ENCODE peak calls at places on chromosomes 16 and 17, in six cellular contexts. One of them, this sample, is unnamed.

GRCh38 chr16:78396046-78396445 is 296.6 kb downstream of the WWOX start:
- DNase-seq in CMK: no peak
- DNase-seq in stimulated activated naive B cell treated with anti-CD40 and anti-IgM and Interleukin-4, amounts not matched to agents 10 μg/mL and 1 μg/mL and 100 μg/mL, for 72 hours: no peak
- DNase-seq in neural crest cell: no peak
- DNase-seq in CD8-positive, alpha-beta memory T cell: no peak
- DNase-seq in T-cell: no peak
- DNase-seq in this sample: peak; percentile 5

GRCh38 chr17:55341432-55341831 is 76.7 kb downstream of the HLF start:
- DNase-seq in stimulated activated naive B cell treated with anti-CD40 and anti-IgM and Interleukin-4, amounts not matched to agents 10 μg/mL and 1 μg/mL and 100 μg/mL, for 72 hours: no peak
- DNase-seq in T-cell: no peak
- DNase-seq in CD8-positive, alpha-beta memory T cell: no peak
- DNase-seq in neural crest cell: no peak
- DNase-seq in CMK: no peak
- DNase-seq in this sample: peak; percentile 40

GRCh38 chr16:27318399-27319256 is 4.9 kb downstream of the IL4R start:
- DNase-seq in CMK: no peak
- DNase-seq in T-cell: peak; percentile 38
- DNase-seq in neural crest cell: no peak
- DNase-seq in stimulated activated naive B cell treated with anti-CD40 and anti-IgM and Interleukin-4, amounts not matched to agents 10 μg/mL and 1 μg/mL and 100 μg/mL, for 72 hours: peak; percentile 78
- DNase-seq in CD8-positive, alpha-beta memory T cell: peak; percentile 55
- DNase-seq in this sample: peak; percentile 58

GRCh38 chr17:64196626-64197025 is 66.4 kb downstream of the TEX2 start:
- DNase-seq in T-cell: no peak
- DNase-seq in neural crest cell: no peak
- DNase-seq in stimulated activated naive B cell treated with anti-CD40 and anti-IgM and Interleukin-4, amounts not matched to agents 10 μg/mL and 1 μg/mL and 100 μg/mL, for 72 hours: no peak
- DNase-seq in CD8-positive, alpha-beta memory T cell: no peak
- DNase-seq in CMK: no peak
- DNase-seq in this sample: peak; percentile 93

GRCh38 chr17:3529817-3530741 is 27.5 kb downstream of the TRPV3 start:
- DNase-seq in CD8-positive, alpha-beta memory T cell: no peak
- DNase-seq in stimulated activated naive B cell treated with anti-CD40 and anti-IgM and Interleukin-4, amounts not matched to agents 10 μg/mL and 1 μg/mL and 100 μg/mL, for 72 hours: no peak
- DNase-seq in T-cell: no peak
- DNase-seq in CMK: no peak
- DNase-seq in neural crest cell: no peak
- DNase-seq in this sample: peak; percentile 85

GRCh38 chr17:78324391-78325075 is 35.3 kb downstream of the SOCS3 start:
- DNase-seq in CMK: no peak
- DNase-seq in neural crest cell: peak; percentile 46
- DNase-seq in CD8-positive, alpha-beta memory T cell: no peak
- DNase-seq in T-cell: no peak
- DNase-seq in stimulated activated naive B cell treated with anti-CD40 and anti-IgM and Interleukin-4, amounts not matched to agents 10 μg/mL and 1 μg/mL and 100 μg/mL, for 72 hours: peak; percentile 38
- DNase-seq in this sample: no peak

GRCh38 chr17:45247429-45248131 is 14.3 kb downstream of the SPATA32 start:
- DNase-seq in CD8-positive, alpha-beta memory T cell: peak; percentile 98
- DNase-seq in stimulated activated naive B cell treated with anti-CD40 and anti-IgM and Interleukin-4, amounts not matched to agents 10 μg/mL and 1 μg/mL and 100 μg/mL, for 72 hours: peak; percentile 93
- DNase-seq in neural crest cell: peak; percentile 63
- DNase-seq in CMK: peak; percentile 63
- DNase-seq in T-cell: peak; percentile 94
- DNase-seq in this sample: peak; percentile 89

GRCh38 chr17:44887971-44888955 is 11.0 kb downstream of the EFTUD2 start:
- DNase-seq in neural crest cell: no peak
- DNase-seq in CMK: no peak
- DNase-seq in T-cell: peak; percentile 18
- DNase-seq in stimulated activated naive B cell treated with anti-CD40 and anti-IgM and Interleukin-4, amounts not matched to agents 10 μg/mL and 1 μg/mL and 100 μg/mL, for 72 hours: no peak
- DNase-seq in CD8-positive, alpha-beta memory T cell: no peak
- DNase-seq in this sample: no peak

GRCh38 chr16:4709481-4709880 is 16.1 kb downstream of the NUDT16L1 start:
- DNase-seq in T-cell: no peak
- DNase-seq in CMK: no peak
- DNase-seq in neural crest cell: no peak
- DNase-seq in CD8-positive, alpha-beta memory T cell: no peak
- DNase-seq in stimulated activated naive B cell treated with anti-CD40 and anti-IgM and Interleukin-4, amounts not matched to agents 10 μg/mL and 1 μg/mL and 100 μg/mL, for 72 hours: no peak
- DNase-seq in this sample: no peak

GRCh38 chr16:29011112-29011511 is 26.3 kb downstream of the LAT start:
- DNase-seq in neural crest cell: no peak
- DNase-seq in T-cell: no peak
- DNase-seq in stimulated activated naive B cell treated with anti-CD40 and anti-IgM and Interleukin-4, amounts not matched to agents 10 μg/mL and 1 μg/mL and 100 μg/mL, for 72 hours: no peak
- DNase-seq in CD8-positive, alpha-beta memory T cell: no peak
- DNase-seq in CMK: no peak
- DNase-seq in this sample: no peak

GRCh38 chr17:78780335-78780734 is 1.7 kb downstream of the CYTH1 start:
- DNase-seq in stimulated activated naive B cell treated with anti-CD40 and anti-IgM and Interleukin-4, amounts not matched to agents 10 μg/mL and 1 μg/mL and 100 μg/mL, for 72 hours: no peak
- DNase-seq in CMK: no peak
- DNase-seq in T-cell: no peak
- DNase-seq in CD8-positive, alpha-beta memory T cell: no peak
- DNase-seq in neural crest cell: no peak
- DNase-seq in this sample: no peak

GRCh38 chr17:60079401-60079861 is 710 bp upstream of the HEATR6 start:
- DNase-seq in neural crest cell: no peak
- DNase-seq in T-cell: no peak
- DNase-seq in CD8-positive, alpha-beta memory T cell: no peak
- DNase-seq in CMK: no peak
- DNase-seq in stimulated activated naive B cell treated with anti-CD40 and anti-IgM and Interleukin-4, amounts not matched to agents 10 μg/mL and 1 μg/mL and 100 μg/mL, for 72 hours: no peak
- DNase-seq in this sample: peak; percentile 2

GRCh38 chr17:83129676-83130075 is 50.3 kb downstream of the METRNL start:
- DNase-seq in neural crest cell: no peak
- DNase-seq in stimulated activated naive B cell treated with anti-CD40 and anti-IgM and Interleukin-4, amounts not matched to agents 10 μg/mL and 1 μg/mL and 100 μg/mL, for 72 hours: no peak
- DNase-seq in CD8-positive, alpha-beta memory T cell: no peak
- DNase-seq in T-cell: no peak
- DNase-seq in CMK: no peak
- DNase-seq in this sample: no peak

GRCh38 chr16:55622930-55623561 is 32.7 kb upstream of the SLC6A2 start:
- DNase-seq in T-cell: no peak
- DNase-seq in CMK: no peak
- DNase-seq in neural crest cell: no peak
- DNase-seq in CD8-positive, alpha-beta memory T cell: no peak
- DNase-seq in stimulated activated naive B cell treated with anti-CD40 and anti-IgM and Interleukin-4, amounts not matched to agents 10 μg/mL and 1 μg/mL and 100 μg/mL, for 72 hours: no peak
- DNase-seq in this sample: no peak

GRCh38 chr17:66950886-66951604 is 13.5 kb upstream of the CACNG4 start:
- DNase-seq in T-cell: no peak
- DNase-seq in neural crest cell: no peak
- DNase-seq in stimulated activated naive B cell treated with anti-CD40 and anti-IgM and Interleukin-4, amounts not matched to agents 10 μg/mL and 1 μg/mL and 100 μg/mL, for 72 hours: no peak
- DNase-seq in CMK: no peak
- DNase-seq in CD8-positive, alpha-beta memory T cell: no peak
- DNase-seq in this sample: no peak

GRCh38 chr16:57540387-57540786 is 2.1 kb upstream of the ADGRG5 start:
- DNase-seq in stimulated activated naive B cell treated with anti-CD40 and anti-IgM and Interleukin-4, amounts not matched to agents 10 μg/mL and 1 μg/mL and 100 μg/mL, for 72 hours: no peak
- DNase-seq in neural crest cell: no peak
- DNase-seq in T-cell: no peak
- DNase-seq in CMK: no peak
- DNase-seq in CD8-positive, alpha-beta memory T cell: no peak
- DNase-seq in this sample: no peak

GRCh38 chr16:7304932-7305331 is 27.7 kb upstream of the RBFOX1 start:
- DNase-seq in CMK: no peak
- DNase-seq in neural crest cell: no peak
- DNase-seq in stimulated activated naive B cell treated with anti-CD40 and anti-IgM and Interleukin-4, amounts not matched to agents 10 μg/mL and 1 μg/mL and 100 μg/mL, for 72 hours: no peak
- DNase-seq in T-cell: no peak
- DNase-seq in CD8-positive, alpha-beta memory T cell: no peak
- DNase-seq in this sample: no peak

GRCh38 chr16:911604-912321 is 59.0 kb downstream of the LMF1 start:
- DNase-seq in T-cell: no peak
- DNase-seq in neural crest cell: no peak
- DNase-seq in CD8-positive, alpha-beta memory T cell: no peak
- DNase-seq in stimulated activated naive B cell treated with anti-CD40 and anti-IgM and Interleukin-4, amounts not matched to agents 10 μg/mL and 1 μg/mL and 100 μg/mL, for 72 hours: no peak
- DNase-seq in CMK: no peak
- DNase-seq in this sample: no peak

GRCh38 chr17:39606434-39607056 is 1.2 kb downstream of the NEUROD2 start:
- DNase-seq in stimulated activated naive B cell treated with anti-CD40 and anti-IgM and Interleukin-4, amounts not matched to agents 10 μg/mL and 1 μg/mL and 100 μg/mL, for 72 hours: no peak
- DNase-seq in CMK: no peak
- DNase-seq in CD8-positive, alpha-beta memory T cell: no peak
- DNase-seq in T-cell: no peak
- DNase-seq in neural crest cell: no peak
- DNase-seq in this sample: no peak

GRCh38 chr17:65220732-65221131 is 83.6 kb downstream of the RGS9 start:
- DNase-seq in stimulated activated naive B cell treated with anti-CD40 and anti-IgM and Interleukin-4, amounts not matched to agents 10 μg/mL and 1 μg/mL and 100 μg/mL, for 72 hours: no peak
- DNase-seq in CMK: no peak
- DNase-seq in T-cell: no peak
- DNase-seq in neural crest cell: no peak
- DNase-seq in CD8-positive, alpha-beta memory T cell: no peak
- DNase-seq in this sample: no peak

GRCh38 chr16:82146957-82147356 is 23.1 kb downstream of the MPHOSPH6 start:
- DNase-seq in T-cell: no peak
- DNase-seq in neural crest cell: no peak
- DNase-seq in CMK: no peak
- DNase-seq in stimulated activated naive B cell treated with anti-CD40 and anti-IgM and Interleukin-4, amounts not matched to agents 10 μg/mL and 1 μg/mL and 100 μg/mL, for 72 hours: no peak
- DNase-seq in CD8-positive, alpha-beta memory T cell: no peak
- DNase-seq in this sample: no peak

GRCh38 chr16:28258571-28258970 is 33.8 kb upstream of the SBK1 start:
- DNase-seq in CD8-positive, alpha-beta memory T cell: no peak
- DNase-seq in T-cell: no peak
- DNase-seq in neural crest cell: no peak
- DNase-seq in stimulated activated naive B cell treated with anti-CD40 and anti-IgM and Interleukin-4, amounts not matched to agents 10 μg/mL and 1 μg/mL and 100 μg/mL, for 72 hours: no peak
- DNase-seq in CMK: no peak
- DNase-seq in this sample: peak; percentile 87

GRCh38 chr17:80296221-80296620 is 35.6 kb downstream of the RNF213 start:
- DNase-seq in CMK: no peak
- DNase-seq in CD8-positive, alpha-beta memory T cell: peak; percentile 27
- DNase-seq in neural crest cell: no peak
- DNase-seq in T-cell: no peak
- DNase-seq in stimulated activated naive B cell treated with anti-CD40 and anti-IgM and Interleukin-4, amounts not matched to agents 10 μg/mL and 1 μg/mL and 100 μg/mL, for 72 hours: no peak
- DNase-seq in this sample: no peak

GRCh38 chr17:46195217-46195855 is 2.1 kb upstream of the KANSL1 start:
- DNase-seq in T-cell: no peak
- DNase-seq in CMK: no peak
- DNase-seq in neural crest cell: no peak
- DNase-seq in stimulated activated naive B cell treated with anti-CD40 and anti-IgM and Interleukin-4, amounts not matched to agents 10 μg/mL and 1 μg/mL and 100 μg/mL, for 72 hours: no peak
- DNase-seq in CD8-positive, alpha-beta memory T cell: no peak
- DNase-seq in this sample: no peak

GRCh38 chr17:39251997-39252396 is 26.3 kb upstream of the STAC2 start:
- DNase-seq in neural crest cell: no peak
- DNase-seq in CD8-positive, alpha-beta memory T cell: no peak
- DNase-seq in CMK: no peak
- DNase-seq in T-cell: no peak
- DNase-seq in stimulated activated naive B cell treated with anti-CD40 and anti-IgM and Interleukin-4, amounts not matched to agents 10 μg/mL and 1 μg/mL and 100 μg/mL, for 72 hours: no peak
- DNase-seq in this sample: no peak

GRCh38 chr16:11380836-11381235 is 35.6 kb downstream of the RMI2 start:
- DNase-seq in T-cell: no peak
- DNase-seq in CD8-positive, alpha-beta memory T cell: no peak
- DNase-seq in CMK: no peak
- DNase-seq in stimulated activated naive B cell treated with anti-CD40 and anti-IgM and Interleukin-4, amounts not matched to agents 10 μg/mL and 1 μg/mL and 100 μg/mL, for 72 hours: no peak
- DNase-seq in neural crest cell: no peak
- DNase-seq in this sample: no peak

GRCh38 chr17:59829217-59830006 is 63.3 kb downstream of the TUBD1 start:
- DNase-seq in CD8-positive, alpha-beta memory T cell: peak; percentile 53
- DNase-seq in neural crest cell: no peak
- DNase-seq in T-cell: no peak
- DNase-seq in CMK: peak; percentile 52
- DNase-seq in stimulated activated naive B cell treated with anti-CD40 and anti-IgM and Interleukin-4, amounts not matched to agents 10 μg/mL and 1 μg/mL and 100 μg/mL, for 72 hours: peak; percentile 77
- DNase-seq in this sample: peak; percentile 98

GRCh38 chr17:44049294-44050080 is 17.0 kb downstream of the LSM12 start:
- DNase-seq in T-cell: no peak
- DNase-seq in CD8-positive, alpha-beta memory T cell: no peak
- DNase-seq in CMK: no peak
- DNase-seq in neural crest cell: no peak
- DNase-seq in stimulated activated naive B cell treated with anti-CD40 and anti-IgM and Interleukin-4, amounts not matched to agents 10 μg/mL and 1 μg/mL and 100 μg/mL, for 72 hours: no peak
- DNase-seq in this sample: no peak

GRCh38 chr16:4537376-4538066 is 1.1 kb downstream of the CDIP1 start:
- DNase-seq in T-cell: no peak
- DNase-seq in CMK: no peak
- DNase-seq in stimulated activated naive B cell treated with anti-CD40 and anti-IgM and Interleukin-4, amounts not matched to agents 10 μg/mL and 1 μg/mL and 100 μg/mL, for 72 hours: no peak
- DNase-seq in neural crest cell: no peak
- DNase-seq in CD8-positive, alpha-beta memory T cell: no peak
- DNase-seq in this sample: no peak